ENCODE peak calls at places on chromosome 4, in five cellular contexts. One of them, this sample, is unnamed.

GRCh38 chr4:118936406-118936805 is 47.8 kb downstream of the SYNPO2 start:
- DNase-seq in HCT116: no peak
- DNase-seq in K562: no peak
- DNase-seq in NT2/D1: no peak
- DNase-seq in HepG2: no peak
- DNase-seq in this sample: no peak

GRCh38 chr4:135508006-135508714 is 1306.6 kb upstream of the PABPC4L start:
- DNase-seq in HepG2: no peak
- DNase-seq in K562: no peak
- DNase-seq in HCT116: peak; percentile 88
- DNase-seq in NT2/D1: no peak
- DNase-seq in this sample: no peak

GRCh38 chr4:95255396-95256107 is 293.2 kb downstream of the UNC5C start:
- DNase-seq in K562: peak; percentile 70
- DNase-seq in HCT116: no peak
- DNase-seq in NT2/D1: no peak
- DNase-seq in HepG2: no peak
- DNase-seq in this sample: no peak

GRCh38 chr4:80266902-80267380 is 477 bp downstream of the FGF5 start:
- DNase-seq in K562: peak; percentile 65
- DNase-seq in NT2/D1: no peak
- DNase-seq in HCT116: no peak
- DNase-seq in HepG2: no peak
- DNase-seq in this sample: no peak

GRCh38 chr4:184599492-184600135 is 49.6 kb downstream of the CASP3 start:
- DNase-seq in NT2/D1: no peak
- DNase-seq in HCT116: no peak
- DNase-seq in HepG2: no peak
- DNase-seq in K562: no peak
- DNase-seq in this sample: no peak

GRCh38 chr4:102585329-102585728 is 84.2 kb downstream of the NFKB1 start:
- DNase-seq in HepG2: no peak
- DNase-seq in HCT116: no peak
- DNase-seq in K562: no peak
- DNase-seq in NT2/D1: no peak
- DNase-seq in this sample: no peak

GRCh38 chr4:45453258-45453841 is 670.5 kb downstream of the GABRG1 start:
- DNase-seq in HCT116: no peak
- DNase-seq in K562: no peak
- DNase-seq in NT2/D1: peak; percentile 20
- DNase-seq in HepG2: peak; percentile 18
- DNase-seq in this sample: no peak

GRCh38 chr4:16123356-16124084 is 39.7 kb upstream of the PROM1 start:
- DNase-seq in K562: no peak
- DNase-seq in HepG2: no peak
- DNase-seq in HCT116: no peak
- DNase-seq in NT2/D1: no peak
- DNase-seq in this sample: no peak

GRCh38 chr4:132593717-132594400 is 555.2 kb upstream of the PCDH10 start:
- DNase-seq in HepG2: no peak
- DNase-seq in HCT116: no peak
- DNase-seq in NT2/D1: no peak
- DNase-seq in K562: no peak
- DNase-seq in this sample: no peak

GRCh38 chr4:169410839-169411770 is 140.3 kb upstream of the SH3RF1 start:
- DNase-seq in HCT116: no peak
- DNase-seq in NT2/D1: no peak
- DNase-seq in K562: no peak
- DNase-seq in HepG2: no peak
- DNase-seq in this sample: peak; percentile 93

GRCh38 chr4:169414913-169415312 is 144.2 kb upstream of the SH3RF1 start:
- DNase-seq in HepG2: no peak
- DNase-seq in K562: no peak
- DNase-seq in HCT116: no peak
- DNase-seq in NT2/D1: no peak
- DNase-seq in this sample: no peak

GRCh38 chr4:169416461-169416860 is 145.7 kb upstream of the SH3RF1 start:
- DNase-seq in K562: no peak
- DNase-seq in HCT116: no peak
- DNase-seq in HepG2: no peak
- DNase-seq in NT2/D1: no peak
- DNase-seq in this sample: no peak

GRCh38 chr4:169407217-169407845 is 136.6 kb upstream of the SH3RF1 start:
- DNase-seq in K562: no peak
- DNase-seq in HepG2: no peak
- DNase-seq in HCT116: no peak
- DNase-seq in NT2/D1: no peak
- DNase-seq in this sample: no peak

GRCh38 chr4:169412046-169412445 is 141.3 kb upstream of the SH3RF1 start:
- DNase-seq in HCT116: no peak
- DNase-seq in K562: no peak
- DNase-seq in HepG2: no peak
- DNase-seq in NT2/D1: no peak
- DNase-seq in this sample: no peak
- TF ChIP-seq ZNF274 in HCT116: no peak
- TF ChIP-seq ZNF274 in K562: no peak
- TF ChIP-seq ZNF274 in HepG2: no peak
- TF ChIP-seq ZNF274 in NT2/D1: no peak
- TF ChIP-seq ZNF274 in this sample: no peak

GRCh38 chr4:87542734-87543312 is 13.6 kb upstream of the SPARCL1 start:
- DNase-seq in HepG2: no peak
- DNase-seq in NT2/D1: no peak
- DNase-seq in HCT116: no peak
- DNase-seq in K562: no peak
- DNase-seq in this sample: no peak

GRCh38 chr4:87545052-87545451 is 15.9 kb upstream of the SPARCL1 start:
- DNase-seq in HCT116: no peak
- DNase-seq in K562: no peak
- DNase-seq in NT2/D1: no peak
- DNase-seq in HepG2: no peak
- DNase-seq in this sample: no peak

GRCh38 chr4:87541521-87541920 is 12.3 kb upstream of the SPARCL1 start:
- DNase-seq in HCT116: no peak
- DNase-seq in NT2/D1: no peak
- DNase-seq in HepG2: no peak
- DNase-seq in K562: no peak
- DNase-seq in this sample: no peak

GRCh38 chr4:87541956-87542709 is 13.0 kb upstream of the SPARCL1 start:
- DNase-seq in NT2/D1: no peak
- DNase-seq in HCT116: no peak
- DNase-seq in HepG2: no peak
- DNase-seq in K562: no peak
- DNase-seq in this sample: no peak

DNA sequence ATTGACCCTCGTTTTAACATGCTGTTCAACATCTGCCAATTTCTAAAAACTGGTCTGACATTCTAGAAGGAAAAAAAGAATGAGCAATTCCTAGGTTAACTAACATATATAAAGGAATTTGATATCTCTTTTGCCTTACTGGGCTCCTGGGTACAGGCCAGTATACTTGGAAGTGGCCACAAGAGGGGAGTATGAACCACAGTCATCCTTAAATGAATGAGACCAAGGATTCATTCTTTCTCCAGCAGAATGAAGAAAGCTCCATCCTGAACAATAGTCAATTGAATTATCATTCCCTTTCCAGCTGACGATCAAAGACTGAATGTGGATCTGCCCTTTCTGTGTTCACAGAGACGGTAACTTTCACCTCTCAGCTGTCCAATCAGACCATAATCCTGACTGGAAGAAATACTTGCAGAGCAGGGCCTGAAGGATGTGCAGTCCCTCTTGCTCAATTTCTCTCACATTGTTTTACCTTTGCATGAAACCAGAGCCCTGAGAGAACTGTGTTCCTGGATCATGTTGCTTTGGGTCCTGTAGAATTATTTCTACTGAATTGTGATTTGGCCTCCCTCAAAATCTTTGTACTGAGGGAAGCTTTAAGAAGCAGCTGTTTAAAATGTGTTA is 14.8 kb upstream of the SPARCL1 start:
- DNase-seq in HCT116: peak; percentile 38
- DNase-seq in K562: peak; percentile 14
- DNase-seq in HepG2: peak; percentile 4
- DNase-seq in NT2/D1: no peak
- DNase-seq in this sample: no peak
- TF ChIP-seq ZNF274 in HCT116: no peak
- TF ChIP-seq ZNF274 in K562: no peak
- TF ChIP-seq ZNF274 in HepG2: no peak
- TF ChIP-seq ZNF274 in NT2/D1: no peak
- TF ChIP-seq ZNF274 in this sample: no peak

DNA sequence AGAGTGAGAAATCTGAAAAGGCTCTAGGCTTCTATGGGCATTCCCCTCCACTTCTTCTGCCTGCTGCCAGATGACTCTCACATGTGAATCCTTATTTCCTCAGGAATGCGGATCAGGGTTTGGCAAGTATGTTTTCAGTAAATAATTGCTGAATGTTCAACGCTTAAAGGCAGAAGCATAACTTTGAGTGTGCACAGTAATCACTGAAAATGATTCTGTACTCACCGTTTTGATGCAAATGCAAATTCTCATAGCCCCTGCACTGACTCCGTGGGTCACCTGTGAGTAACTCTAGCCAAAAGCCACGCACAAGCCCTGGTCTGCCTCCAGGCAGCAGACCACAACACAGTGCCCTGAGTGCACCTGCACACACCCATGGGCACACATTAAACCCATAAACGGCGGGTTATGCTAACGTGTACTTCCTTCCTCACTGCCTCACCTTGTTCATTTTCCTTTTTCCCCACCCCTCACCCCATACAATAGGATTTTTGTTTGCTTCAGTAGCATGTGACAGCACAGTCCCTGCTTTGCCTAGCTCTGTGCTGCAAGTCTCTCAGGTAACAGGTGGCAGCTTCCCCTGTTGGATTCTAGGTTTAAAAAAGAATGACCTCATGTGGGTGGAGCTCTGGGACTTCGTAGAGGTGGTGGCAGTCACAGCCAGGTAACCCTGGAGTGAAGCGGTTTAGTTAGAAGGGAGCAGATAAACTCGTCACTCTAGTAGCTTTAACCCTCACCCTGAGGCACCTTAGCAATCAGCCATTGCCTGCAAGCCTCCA is at the start of gene ARHGEF38:
- DNase-seq in HepG2: no peak
- DNase-seq in K562: no peak
- DNase-seq in HCT116: no peak
- DNase-seq in NT2/D1: no peak
- DNase-seq in this sample: no peak
- TF ChIP-seq ZNF274 in HepG2: no peak
- TF ChIP-seq ZNF274 in K562: no peak
- TF ChIP-seq ZNF274 in HCT116: no peak
- TF ChIP-seq ZNF274 in NT2/D1: no peak
- TF ChIP-seq ZNF274 in this sample: no peak

DNA sequence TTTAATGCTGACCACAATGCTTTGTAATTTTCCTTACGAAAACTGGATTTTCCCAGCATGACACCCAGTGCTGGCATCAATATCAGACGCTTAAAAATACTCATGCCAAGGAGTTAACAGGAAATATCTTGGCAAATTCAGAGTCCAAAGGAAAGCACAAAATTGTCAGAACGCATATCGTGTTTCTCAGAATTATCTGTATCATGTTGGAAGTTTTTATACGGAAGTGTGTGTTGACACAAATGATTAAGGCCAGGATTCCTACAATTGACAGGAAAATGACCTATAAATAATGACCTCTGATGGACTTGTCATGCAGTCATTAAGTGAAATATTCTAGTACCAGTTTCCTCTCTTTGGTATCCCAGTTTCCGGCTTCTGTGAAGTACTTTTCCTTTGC is 132.1 kb upstream of the TLL1 start:
- DNase-seq in HepG2: no peak
- DNase-seq in K562: no peak
- DNase-seq in HCT116: no peak
- DNase-seq in NT2/D1: no peak
- DNase-seq in this sample: no peak
- TF ChIP-seq ZNF274 in HepG2: no peak
- TF ChIP-seq ZNF274 in K562: no peak
- TF ChIP-seq ZNF274 in HCT116: no peak
- TF ChIP-seq ZNF274 in NT2/D1: no peak
- TF ChIP-seq ZNF274 in this sample: no peak

GRCh38 chr4:41545238-41545637 is 7.3 kb downstream of the LIMCH1 start:
- DNase-seq in HCT116: no peak
- DNase-seq in NT2/D1: no peak
- DNase-seq in K562: no peak
- DNase-seq in HepG2: no peak
- DNase-seq in this sample: no peak

GRCh38 chr4:41549469-41549868 is 11.5 kb downstream of the LIMCH1 start:
- DNase-seq in HCT116: no peak
- DNase-seq in K562: no peak
- DNase-seq in HepG2: no peak
- DNase-seq in NT2/D1: no peak
- DNase-seq in this sample: no peak

GRCh38 chr4:41548305-41548704 is 10.3 kb downstream of the LIMCH1 start:
- DNase-seq in HepG2: no peak
- DNase-seq in NT2/D1: no peak
- DNase-seq in K562: no peak
- DNase-seq in HCT116: no peak
- DNase-seq in this sample: no peak

GRCh38 chr4:41546638-41547037 is 8.7 kb downstream of the LIMCH1 start:
- DNase-seq in NT2/D1: no peak
- DNase-seq in HepG2: no peak
- DNase-seq in HCT116: no peak
- DNase-seq in K562: no peak
- DNase-seq in this sample: no peak

GRCh38 chr4:41550308-41550707 is 12.4 kb downstream of the LIMCH1 start:
- DNase-seq in HepG2: no peak
- DNase-seq in K562: no peak
- DNase-seq in NT2/D1: no peak
- DNase-seq in HCT116: no peak
- DNase-seq in this sample: no peak
- TF ChIP-seq ZNF274 in HepG2: no peak
- TF ChIP-seq ZNF274 in K562: no peak
- TF ChIP-seq ZNF274 in NT2/D1: no peak
- TF ChIP-seq ZNF274 in HCT116: no peak
- TF ChIP-seq ZNF274 in this sample: no peak

GRCh38 chr4:114383055-114383454 is 215.6 kb upstream of the UGT8 start:
- DNase-seq in K562: no peak
- DNase-seq in HepG2: no peak
- DNase-seq in HCT116: no peak
- DNase-seq in NT2/D1: no peak
- DNase-seq in this sample: no peak

GRCh38 chr4:114383721-114384120 is 214.9 kb upstream of the UGT8 start:
- DNase-seq in K562: no peak
- DNase-seq in NT2/D1: no peak
- DNase-seq in HepG2: no peak
- DNase-seq in HCT116: peak; percentile 34
- DNase-seq in this sample: no peak

GRCh38 chr4:114386637-114387233 is 211.9 kb upstream of the UGT8 start:
- DNase-seq in HCT116: peak; percentile 38
- DNase-seq in NT2/D1: peak; percentile 2
- DNase-seq in K562: peak; percentile 18
- DNase-seq in HepG2: peak; percentile 5
- DNase-seq in this sample: peak; percentile 5

GRCh38 chr4:114385195-114385985 is 213.2 kb upstream of the UGT8 start:
- DNase-seq in NT2/D1: no peak
- DNase-seq in K562: no peak
- DNase-seq in HCT116: no peak
- DNase-seq in HepG2: no peak
- DNase-seq in this sample: no peak

GRCh38 chr4:114384629-114385028 is 214.0 kb upstream of the UGT8 start:
- DNase-seq in HepG2: peak; percentile 18
- DNase-seq in NT2/D1: no peak
- DNase-seq in K562: peak; percentile 25
- DNase-seq in HCT116: peak; percentile 53
- DNase-seq in this sample: no peak
- TF ChIP-seq ZNF274 in HepG2: no peak
- TF ChIP-seq ZNF274 in NT2/D1: no peak
- TF ChIP-seq ZNF274 in K562: no peak
- TF ChIP-seq ZNF274 in HCT116: no peak
- TF ChIP-seq ZNF274 in this sample: no peak

This sample was measured in GM12878.